ENCODE peak calls at places on chromosomes 4 and X, in ten cellular contexts. G, C, E, M, L, A, Y, X, W and I are unnamed samples.

GRCh38 chrX:132614297-132614696 is 125.5 kb upstream of the MBNL3 start:
- DNase-seq in A (no peak), W (no peak), Y (no peak), G (no peak), E (no peak), M (no peak), L (no peak), C (no peak), X (no peak), I (peak)

GRCh38 chr4:71978192-71978845 is 53.5 kb upstream of the NPFFR2 start:
- DNase-seq in G (no peak), E (no peak), A (no peak), W (no peak), X (no peak), C (no peak), L (no peak), Y (no peak), M (no peak), I (no peak)

GRCh38 chrX:103585421-103586313 is at the start of gene TCEAL4:
- DNase-seq in X (peak), L (peak), E (peak), G (peak), M (no peak), C (peak), Y (peak), W (peak), A (peak), I (peak)

GRCh38 chrX:17738002-17738713 is 865 bp downstream of the SCML1 start:
- DNase-seq in W (peak), M (peak), L (peak), C (peak), A (peak), X (peak), Y (peak), E (no peak), G (peak), I (peak)

GRCh38 chr4:121790976-121791375 is 10.1 kb upstream of the EXOSC9 start:
- DNase-seq in G (no peak), A (no peak), M (no peak), W (no peak), E (no peak), C (no peak), Y (no peak), X (no peak), L (peak), I (no peak)

GRCh38 chr4:184448828-184449227 is 25.5 kb downstream of the IRF2 start:
- DNase-seq in W (no peak), C (no peak), E (peak), Y (peak), X (no peak), L (peak), G (no peak), M (no peak), A (no peak), I (no peak)

GRCh38 chrX:129876734-129877395 is 29.1 kb upstream of the UTP14A start:
- DNase-seq in M (no peak), C (no peak), W (no peak), X (no peak), Y (no peak), A (no peak), E (no peak), G (no peak), L (peak), I (no peak)

GRCh38 chr4:40307627-40308497 is 27.3 kb upstream of the CHRNA9 start:
- DNase-seq in W (no peak), L (no peak), M (peak), G (peak), X (peak), A (peak), E (no peak), Y (no peak), C (peak), I (no peak)

GRCh38 chr4:28686618-28687017 is 1826.0 kb downstream of the STIM2 start:
- DNase-seq in G (no peak), M (no peak), X (no peak), E (peak), W (no peak), A (no peak), L (peak), Y (no peak), C (no peak), I (peak)